ENCODE peak calls at places on chromosome 5, in five cellular contexts. One of them, this sample, is unnamed.

GRCh38 chr5:160477266-160477970 is 55.8 kb downstream of the PTTG1 start:
- DNase-seq in heart left ventricle: no peak
- DNase-seq in vagina: no peak
- DNase-seq in heart right ventricle: no peak
- DNase-seq in adrenal gland: no peak
- DNase-seq in this sample: no peak

GRCh38 chr5:54384356-54384933 is 71.1 kb upstream of the HSPB3 start:
- DNase-seq in heart left ventricle: no peak
- DNase-seq in vagina: no peak
- DNase-seq in heart right ventricle: no peak
- DNase-seq in adrenal gland: no peak
- DNase-seq in this sample: no peak

GRCh38 chr5:141412853-141413539 is at the start of gene PCDHGA10:
- DNase-seq in heart left ventricle: no peak
- DNase-seq in vagina: no peak
- DNase-seq in heart right ventricle: no peak
- DNase-seq in adrenal gland: peak; percentile 34
- DNase-seq in this sample: peak; percentile 77

GRCh38 chr5:132238169-132238744 is 10.6 kb upstream of the P4HA2 start:
- DNase-seq in heart left ventricle: peak; percentile 69
- DNase-seq in vagina: no peak
- DNase-seq in heart right ventricle: peak; percentile 66
- DNase-seq in adrenal gland: peak; percentile 56
- DNase-seq in this sample: peak; percentile 74

GRCh38 chr5:14872070-14872989 is 752 bp upstream of the ANKH start:
- DNase-seq in heart left ventricle: peak; percentile 83
- DNase-seq in vagina: no peak
- DNase-seq in heart right ventricle: peak; percentile 88
- DNase-seq in adrenal gland: peak; percentile 60
- DNase-seq in this sample: peak; percentile 61

GRCh38 chr5:179870403-179870903 is 11.8 kb upstream of the MRNIP start:
- DNase-seq in heart left ventricle: peak; percentile 34
- DNase-seq in vagina: no peak
- DNase-seq in heart right ventricle: peak; percentile 69
- DNase-seq in adrenal gland: peak; percentile 72
- DNase-seq in this sample: peak; percentile 28

GRCh38 chr5:34929150-34929719 is at the start of gene DNAJC21:
- DNase-seq in heart left ventricle: peak; percentile 99
- DNase-seq in vagina: peak; percentile 98
- DNase-seq in heart right ventricle: peak; percentile 98
- DNase-seq in adrenal gland: peak; percentile 98
- DNase-seq in this sample: peak; percentile 99

GRCh38 chr5:34002629-34003328 is 5.1 kb downstream of the AMACR start:
- DNase-seq in heart left ventricle: no peak
- DNase-seq in vagina: no peak
- DNase-seq in heart right ventricle: no peak
- DNase-seq in adrenal gland: no peak
- DNase-seq in this sample: no peak

GRCh38 chr5:159515909-159516415 is 185.7 kb upstream of the IL12B start:
- DNase-seq in heart left ventricle: peak; percentile 27
- DNase-seq in vagina: no peak
- DNase-seq in heart right ventricle: peak; percentile 17
- DNase-seq in adrenal gland: peak; percentile 53
- DNase-seq in this sample: peak; percentile 76

GRCh38 chr5:58407042-58407709 is 52.7 kb downstream of the PLK2 start:
- DNase-seq in heart left ventricle: no peak
- DNase-seq in vagina: no peak
- DNase-seq in heart right ventricle: no peak
- DNase-seq in adrenal gland: no peak
- DNase-seq in this sample: no peak

GRCh38 chr5:95734916-95735315 is 3.8 kb downstream of the RHOBTB3 start:
- DNase-seq in heart left ventricle: no peak
- DNase-seq in vagina: no peak
- DNase-seq in heart right ventricle: peak; percentile 43
- DNase-seq in adrenal gland: no peak
- DNase-seq in this sample: peak; percentile 78

GRCh38 chr5:157908459-157908858 is 49.5 kb upstream of the CLINT1 start:
- DNase-seq in heart left ventricle: no peak
- DNase-seq in vagina: no peak
- DNase-seq in heart right ventricle: no peak
- DNase-seq in adrenal gland: no peak
- DNase-seq in this sample: no peak

GRCh38 chr5:144336191-144336590 is 165.5 kb downstream of the KCTD16 start:
- DNase-seq in heart left ventricle: no peak
- DNase-seq in vagina: no peak
- DNase-seq in heart right ventricle: no peak
- DNase-seq in adrenal gland: no peak
- DNase-seq in this sample: no peak

GRCh38 chr5:137900925-137901817 is 11.9 kb downstream of the PKD2L2 start:
- DNase-seq in heart left ventricle: no peak
- DNase-seq in vagina: no peak
- DNase-seq in heart right ventricle: no peak
- DNase-seq in adrenal gland: no peak
- DNase-seq in this sample: no peak

GRCh38 chr5:96781031-96781733 is 26.6 kb downstream of the ERAP1 start:
- DNase-seq in heart left ventricle: no peak
- DNase-seq in vagina: no peak
- DNase-seq in heart right ventricle: no peak
- DNase-seq in adrenal gland: peak; percentile 41
- DNase-seq in this sample: no peak

GRCh38 chr5:68464424-68464823 is 248.9 kb downstream of the PIK3R1 start:
- DNase-seq in heart left ventricle: no peak
- DNase-seq in vagina: no peak
- DNase-seq in heart right ventricle: no peak
- DNase-seq in adrenal gland: no peak
- DNase-seq in this sample: no peak

GRCh38 chr5:9570876-9571275 is 25.0 kb upstream of the SEMA5A start:
- DNase-seq in heart left ventricle: no peak
- DNase-seq in vagina: no peak
- DNase-seq in heart right ventricle: no peak
- DNase-seq in adrenal gland: no peak
- DNase-seq in this sample: no peak

GRCh38 chr5:176912115-176912514 is 13.0 kb upstream of the HK3 start:
- DNase-seq in heart left ventricle: no peak
- DNase-seq in vagina: no peak
- DNase-seq in heart right ventricle: no peak
- DNase-seq in adrenal gland: no peak
- DNase-seq in this sample: no peak

GRCh38 chr5:108798866-108799265 is 51.2 kb downstream of the FER start:
- DNase-seq in heart left ventricle: no peak
- DNase-seq in vagina: no peak
- DNase-seq in heart right ventricle: no peak
- DNase-seq in adrenal gland: no peak
- DNase-seq in this sample: no peak

GRCh38 chr5:105767265-105767664 is 1903.5 kb downstream of the EFNA5 start:
- DNase-seq in heart left ventricle: no peak
- DNase-seq in vagina: no peak
- DNase-seq in heart right ventricle: no peak
- DNase-seq in adrenal gland: no peak
- DNase-seq in this sample: no peak

GRCh38 chr5:127072861-127073846 is at the start of gene C5orf63:
- DNase-seq in heart left ventricle: peak; percentile 67
- DNase-seq in vagina: no peak
- DNase-seq in heart right ventricle: peak; percentile 45
- DNase-seq in adrenal gland: peak; percentile 50
- DNase-seq in this sample: no peak

GRCh38 chr5:27093296-27093695 is 54.9 kb upstream of the CDH9 start:
- DNase-seq in heart left ventricle: no peak
- DNase-seq in vagina: no peak
- DNase-seq in heart right ventricle: no peak
- DNase-seq in adrenal gland: no peak
- DNase-seq in this sample: no peak

GRCh38 chr5:2531318-2531717 is 220.2 kb downstream of the IRX2 start:
- DNase-seq in heart left ventricle: no peak
- DNase-seq in vagina: no peak
- DNase-seq in heart right ventricle: no peak
- DNase-seq in adrenal gland: no peak
- DNase-seq in this sample: no peak
- H3K4me1 ChIP-seq in heart left ventricle: no peaks in the 10 kb centered on the region
- H3K4me1 ChIP-seq in vagina: no peaks in the 10 kb centered on the region
- H3K4me1 ChIP-seq in heart right ventricle: no peaks in the 10 kb centered on the region
- H3K4me1 ChIP-seq in adrenal gland: no peaks in the 10 kb centered on the region
- H3K4me1 ChIP-seq in this sample: no peaks in the 10 kb centered on the region

GRCh38 chr5:181263633-181264032 is 2.7 kb upstream of the TRIM52 start:
- DNase-seq in heart left ventricle: no peak
- DNase-seq in vagina: no peak
- DNase-seq in heart right ventricle: no peak
- DNase-seq in adrenal gland: no peak
- DNase-seq in this sample: no peak
- TF ChIP-seq CTCF in heart left ventricle: no peak
- TF ChIP-seq CTCF in vagina: no peak
- TF ChIP-seq CTCF in heart right ventricle: no peak
- TF ChIP-seq CTCF in adrenal gland: no peak
- TF ChIP-seq CTCF in this sample: no peak

GRCh38 chr5:139747583-139748504 is 47.8 kb upstream of the PSD2 start:
- DNase-seq in heart left ventricle: peak; percentile 56
- DNase-seq in vagina: no peak
- DNase-seq in heart right ventricle: peak; percentile 49
- DNase-seq in adrenal gland: peak; percentile 49
- DNase-seq in this sample: peak; percentile 33

GRCh38 chr5:139744471-139745120 is 51.0 kb upstream of the PSD2 start:
- DNase-seq in heart left ventricle: no peak
- DNase-seq in vagina: no peak
- DNase-seq in heart right ventricle: no peak
- DNase-seq in adrenal gland: no peak
- DNase-seq in this sample: no peak

GRCh38 chr5:139745121-139745799 is 50.3 kb upstream of the PSD2 start:
- DNase-seq in heart left ventricle: no peak
- DNase-seq in vagina: no peak
- DNase-seq in heart right ventricle: no peak
- DNase-seq in adrenal gland: peak; percentile 87
- DNase-seq in this sample: no peak

GRCh38 chr5:139746691-139747582 is 48.7 kb upstream of the PSD2 start:
- DNase-seq in heart left ventricle: no peak
- DNase-seq in vagina: no peak
- DNase-seq in heart right ventricle: no peak
- DNase-seq in adrenal gland: no peak
- DNase-seq in this sample: no peak

GRCh38 chr5:139745800-139746690 is 49.6 kb upstream of the PSD2 start:
- DNase-seq in heart left ventricle: peak; percentile 71
- DNase-seq in vagina: no peak
- DNase-seq in heart right ventricle: peak; percentile 65
- DNase-seq in adrenal gland: peak; percentile 67
- DNase-seq in this sample: peak; percentile 78
- H3K4me1 ChIP-seq in heart left ventricle: peaks cover 18% of the 10 kb centered on the region
- H3K4me1 ChIP-seq in vagina: peaks cover 40% of the 10 kb centered on the region
- H3K4me1 ChIP-seq in heart right ventricle: peaks cover 42% of the 10 kb centered on the region
- H3K4me1 ChIP-seq in adrenal gland: peaks cover 28% of the 10 kb centered on the region
- H3K4me1 ChIP-seq in this sample: peaks cover 25% of the 10 kb centered on the region

GRCh38 chr5:131112424-131112823 is 52.6 kb downstream of the HINT1 start:
- DNase-seq in heart left ventricle: no peak
- DNase-seq in vagina: no peak
- DNase-seq in heart right ventricle: no peak
- DNase-seq in adrenal gland: no peak
- DNase-seq in this sample: no peak

GRCh38 chr5:131114754-131115153 is 50.3 kb downstream of the HINT1 start:
- DNase-seq in heart left ventricle: no peak
- DNase-seq in vagina: no peak
- DNase-seq in heart right ventricle: no peak
- DNase-seq in adrenal gland: no peak
- DNase-seq in this sample: no peak

GRCh38 chr5:131109540-131110255 is 55.4 kb downstream of the HINT1 start:
- DNase-seq in heart left ventricle: no peak
- DNase-seq in vagina: no peak
- DNase-seq in heart right ventricle: peak; percentile 6
- DNase-seq in adrenal gland: no peak
- DNase-seq in this sample: peak; percentile 63

GRCh38 chr5:131107128-131107527 is 57.9 kb downstream of the HINT1 start:
- DNase-seq in heart left ventricle: no peak
- DNase-seq in vagina: no peak
- DNase-seq in heart right ventricle: no peak
- DNase-seq in adrenal gland: no peak
- DNase-seq in this sample: no peak

DNA sequence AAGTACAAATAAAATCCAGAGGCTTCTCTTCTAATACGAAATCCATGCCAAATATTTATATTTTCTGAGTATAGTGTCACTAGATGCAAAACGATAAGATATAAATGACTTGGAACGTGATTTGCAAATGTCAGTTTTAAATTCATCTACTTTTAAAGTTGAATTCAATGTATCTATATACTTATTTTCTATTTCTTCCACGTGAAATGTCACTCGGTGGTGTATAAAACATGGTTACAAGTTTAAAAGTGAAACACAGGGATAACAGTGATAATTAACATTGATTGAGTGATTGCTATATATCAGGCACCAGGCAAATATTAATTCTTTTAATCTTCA is 54.8 kb downstream of the HINT1 start:
- DNase-seq in heart left ventricle: no peak
- DNase-seq in vagina: no peak
- DNase-seq in heart right ventricle: no peak
- DNase-seq in adrenal gland: no peak
- DNase-seq in this sample: no peak
- TF ChIP-seq CTCF in heart left ventricle: no peak
- TF ChIP-seq CTCF in vagina: no peak
- TF ChIP-seq CTCF in heart right ventricle: no peak
- TF ChIP-seq CTCF in adrenal gland: no peak
- TF ChIP-seq CTCF in this sample: no peak

GRCh38 chr5:113167985-113168384 is 191.4 kb downstream of the DCP2 start:
- DNase-seq in heart left ventricle: no peak
- DNase-seq in vagina: no peak
- DNase-seq in heart right ventricle: no peak
- DNase-seq in adrenal gland: no peak
- DNase-seq in this sample: no peak
- H3K4me1 ChIP-seq in heart left ventricle: peaks cover 22% of the 10 kb centered on the region
- H3K4me1 ChIP-seq in vagina: peaks cover 49% of the 10 kb centered on the region
- H3K4me1 ChIP-seq in heart right ventricle: peaks cover 80% of the 10 kb centered on the region
- H3K4me1 ChIP-seq in adrenal gland: no peaks in the 10 kb centered on the region
- H3K4me1 ChIP-seq in this sample: peaks cover 78% of the 10 kb centered on the region

GRCh38 chr5:169964247-169964646 is 16.0 kb downstream of the INSYN2B start:
- DNase-seq in heart left ventricle: no peak
- DNase-seq in vagina: no peak
- DNase-seq in heart right ventricle: no peak
- DNase-seq in adrenal gland: no peak
- DNase-seq in this sample: no peak
- TF ChIP-seq CTCF in heart left ventricle: no peak
- TF ChIP-seq CTCF in vagina: no peak
- TF ChIP-seq CTCF in heart right ventricle: no peak
- TF ChIP-seq CTCF in adrenal gland: no peak
- TF ChIP-seq CTCF in this sample: no peak